ENCODE peak calls at places on chromosomes 1 and 21, in five cellular contexts. One of them, this sample, is unnamed.
A peak's percentile ranks its signal among the peaks of the same experiment; 100 is the strongest.

GRCh38 chr1:44044071-44044801 is 13.0 kb upstream of the SLC6A9 start:
- DNase-seq in A172: no peak
- DNase-seq in GM20000: no peak
- DNase-seq in EH: peak; percentile 51
- DNase-seq in thoracic aorta: no peak
- DNase-seq in this sample: no peak

GRCh38 chr1:30507391-30508174 is 215.8 kb downstream of the MATN1 start:
- DNase-seq in A172: no peak
- DNase-seq in GM20000: no peak
- DNase-seq in EH: no peak
- DNase-seq in thoracic aorta: no peak
- DNase-seq in this sample: no peak

GRCh38 chr1:94531664-94532063 is 9.9 kb downstream of the F3 start:
- DNase-seq in A172: no peak
- DNase-seq in GM20000: no peak
- DNase-seq in EH: no peak
- DNase-seq in thoracic aorta: no peak
- DNase-seq in this sample: no peak

GRCh38 chr21:43890042-43890441 is 25.0 kb downstream of the AGPAT3 start:
- DNase-seq in A172: no peak
- DNase-seq in GM20000: no peak
- DNase-seq in EH: no peak
- DNase-seq in thoracic aorta: no peak
- DNase-seq in this sample: no peak

GRCh38 chr1:24015226-24016210 is 35.4 kb upstream of the SRSF10 start:
- DNase-seq in A172: no peak
- DNase-seq in GM20000: no peak
- DNase-seq in EH: peak; percentile 76
- DNase-seq in thoracic aorta: no peak
- DNase-seq in this sample: no peak

GRCh38 chr1:68347415-68347814 is 102.3 kb downstream of the RPE65 start:
- DNase-seq in A172: no peak
- DNase-seq in GM20000: peak; percentile 31
- DNase-seq in EH: no peak
- DNase-seq in thoracic aorta: no peak
- DNase-seq in this sample: peak; percentile 46

GRCh38 chr1:167974698-167975097 is 37.8 kb upstream of the MPC2 start:
- DNase-seq in A172: no peak
- DNase-seq in GM20000: no peak
- DNase-seq in EH: no peak
- DNase-seq in thoracic aorta: no peak
- DNase-seq in this sample: no peak

GRCh38 chr1:109918077-109918606 is 7.5 kb downstream of the CSF1 start:
- DNase-seq in A172: no peak
- DNase-seq in GM20000: no peak
- DNase-seq in EH: no peak
- DNase-seq in thoracic aorta: no peak
- DNase-seq in this sample: no peak

GRCh38 chr1:156511656-156512055 is 11.1 kb upstream of the MEF2D start:
- DNase-seq in A172: no peak
- DNase-seq in GM20000: no peak
- DNase-seq in EH: peak; percentile 40
- DNase-seq in thoracic aorta: no peak
- DNase-seq in this sample: no peak

GRCh38 chr1:175192111-175192629 is 406 bp downstream of the KIAA0040 start:
- DNase-seq in A172: no peak
- DNase-seq in GM20000: peak; percentile 56
- DNase-seq in EH: peak; percentile 37
- DNase-seq in thoracic aorta: no peak
- DNase-seq in this sample: no peak

GRCh38 chr1:234528073-234528865 is 49.3 kb upstream of the TARBP1 start:
- DNase-seq in A172: no peak
- DNase-seq in GM20000: no peak
- DNase-seq in EH: no peak
- DNase-seq in thoracic aorta: no peak
- DNase-seq in this sample: no peak

GRCh38 chr1:24318988-24319863 is at the start of gene GRHL3:
- DNase-seq in A172: no peak
- DNase-seq in GM20000: peak; percentile 35
- DNase-seq in EH: no peak
- DNase-seq in thoracic aorta: no peak
- DNase-seq in this sample: peak; percentile 53

GRCh38 chr1:109198043-109198695 is 15.5 kb upstream of the SARS1 start:
- DNase-seq in A172: peak; percentile 85
- DNase-seq in GM20000: no peak
- DNase-seq in EH: peak; percentile 91
- DNase-seq in thoracic aorta: peak; percentile 23
- DNase-seq in this sample: no peak

GRCh38 chr1:160971618-160972056 is 17.0 kb upstream of the ITLN2 start:
- DNase-seq in A172: no peak
- DNase-seq in GM20000: no peak
- DNase-seq in EH: no peak
- DNase-seq in thoracic aorta: no peak
- DNase-seq in this sample: no peak

GRCh38 chr21:25578070-25578961 is 29.0 kb downstream of the MRPL39 start:
- DNase-seq in A172: peak; percentile 70
- DNase-seq in GM20000: no peak
- DNase-seq in EH: peak; percentile 50
- DNase-seq in thoracic aorta: no peak
- DNase-seq in this sample: no peak

GRCh38 chr1:56461158-56462127 is 117.9 kb downstream of the PLPP3 start:
- DNase-seq in A172: no peak
- DNase-seq in GM20000: no peak
- DNase-seq in EH: no peak
- DNase-seq in thoracic aorta: no peak
- DNase-seq in this sample: no peak

GRCh38 chr1:151309851-151310323 is 17.3 kb downstream of the PI4KB start:
- DNase-seq in A172: no peak
- DNase-seq in GM20000: no peak
- DNase-seq in EH: peak; percentile 31
- DNase-seq in thoracic aorta: no peak
- DNase-seq in this sample: peak; percentile 32

GRCh38 chr1:109327285-109327684 is 20.5 kb upstream of the MYBPHL start:
- DNase-seq in A172: no peak
- DNase-seq in GM20000: no peak
- DNase-seq in EH: no peak
- DNase-seq in thoracic aorta: no peak
- DNase-seq in this sample: no peak

GRCh38 chr1:162956922-162957321 is 95.9 kb upstream of the CCDC190 start:
- DNase-seq in A172: peak; percentile 30
- DNase-seq in GM20000: no peak
- DNase-seq in EH: peak; percentile 76
- DNase-seq in thoracic aorta: no peak
- DNase-seq in this sample: no peak

GRCh38 chr1:115067460-115067859 is 21.8 kb downstream of the TSPAN2 start:
- DNase-seq in A172: peak; percentile 84
- DNase-seq in GM20000: no peak
- DNase-seq in EH: peak; percentile 88
- DNase-seq in thoracic aorta: no peak
- DNase-seq in this sample: no peak

GRCh38 chr1:118147542-118147941 is 37.5 kb downstream of the SPAG17 start:
- DNase-seq in A172: peak; percentile 44
- DNase-seq in GM20000: no peak
- DNase-seq in EH: peak; percentile 91
- DNase-seq in thoracic aorta: no peak
- DNase-seq in this sample: no peak

GRCh38 chr1:228957535-228957934 is 222.3 kb downstream of the RHOU start:
- DNase-seq in A172: no peak
- DNase-seq in GM20000: no peak
- DNase-seq in EH: no peak
- DNase-seq in thoracic aorta: no peak
- DNase-seq in this sample: no peak

GRCh38 chr21:35738342-35738961 is 321.9 kb downstream of the SETD4 start:
- DNase-seq in A172: peak; percentile 71
- DNase-seq in GM20000: no peak
- DNase-seq in EH: peak; percentile 52
- DNase-seq in thoracic aorta: no peak
- DNase-seq in this sample: no peak

GRCh38 chr1:12178511-12178910 is 11.7 kb downstream of the TNFRSF1B start:
- DNase-seq in A172: no peak
- DNase-seq in GM20000: no peak
- DNase-seq in EH: no peak
- DNase-seq in thoracic aorta: no peak
- DNase-seq in this sample: no peak

GRCh38 chr21:37914211-37914900 is 1.9 kb downstream of the KCNJ6 start:
- DNase-seq in A172: peak; percentile 14
- DNase-seq in GM20000: peak; percentile 52
- DNase-seq in EH: peak; percentile 35
- DNase-seq in thoracic aorta: no peak
- DNase-seq in this sample: peak; percentile 67

GRCh38 chr21:39095681-39096080 is 87.6 kb downstream of the PSMG1 start:
- DNase-seq in A172: no peak
- DNase-seq in GM20000: no peak
- DNase-seq in EH: no peak
- DNase-seq in thoracic aorta: no peak
- DNase-seq in this sample: no peak

GRCh38 chr1:31479801-31480200 is 66.8 kb downstream of the SERINC2 start:
- DNase-seq in A172: no peak
- DNase-seq in GM20000: no peak
- DNase-seq in EH: peak; percentile 20
- DNase-seq in thoracic aorta: no peak
- DNase-seq in this sample: no peak

GRCh38 chr1:19762175-19762779 is 37.4 kb downstream of the TMCO4 start:
- DNase-seq in A172: peak; percentile 25
- DNase-seq in GM20000: peak; percentile 63
- DNase-seq in EH: peak; percentile 43
- DNase-seq in thoracic aorta: no peak
- DNase-seq in this sample: no peak

GRCh38 chr1:41547781-41548560 is 63.5 kb upstream of the EDN2 start:
- DNase-seq in A172: no peak
- DNase-seq in GM20000: no peak
- DNase-seq in EH: no peak
- DNase-seq in thoracic aorta: no peak
- DNase-seq in this sample: no peak

GRCh38 chr1:223175032-223175431 is 32.0 kb upstream of the TLR5 start:
- DNase-seq in A172: peak; percentile 28
- DNase-seq in GM20000: no peak
- DNase-seq in EH: peak; percentile 20
- DNase-seq in thoracic aorta: no peak
- DNase-seq in this sample: no peak

GRCh38 chr1:29120955-29121485 is 2.7 kb downstream of the TMEM200B start:
- DNase-seq in A172: no peak
- DNase-seq in GM20000: peak; percentile 88
- DNase-seq in EH: peak; percentile 50
- DNase-seq in thoracic aorta: no peak
- DNase-seq in this sample: peak; percentile 92

GRCh38 chr1:42266253-42267135 is 68.5 kb downstream of the FOXJ3 start:
- DNase-seq in A172: no peak
- DNase-seq in GM20000: no peak
- DNase-seq in EH: no peak
- DNase-seq in thoracic aorta: no peak
- DNase-seq in this sample: no peak

GRCh38 chr1:209736467-209737117 is 19.3 kb upstream of the TRAF3IP3 start:
- DNase-seq in A172: no peak
- DNase-seq in GM20000: no peak
- DNase-seq in EH: no peak
- DNase-seq in thoracic aorta: no peak
- DNase-seq in this sample: no peak

GRCh38 chr21:33434770-33435360 is 31.7 kb downstream of the IFNGR2 start:
- DNase-seq in A172: peak; percentile 93
- DNase-seq in GM20000: peak; percentile 80
- DNase-seq in EH: peak; percentile 93
- DNase-seq in thoracic aorta: no peak
- DNase-seq in this sample: no peak

This sample was measured in upper lobe of left lung.